ENCODE peak calls at places on chromosome 17, in seven cellular contexts. One of them, this sample, is unnamed.

GRCh38 chr17:81332949-81333570 is 38.0 kb upstream of the SLC38A10 start:
- DNase-seq in AG09309: no peak
- DNase-seq in HL-60: no peak
- DNase-seq in lower leg skin: no peak
- DNase-seq in BJ: no peak
- DNase-seq in RWPE1: no peak
- DNase-seq in omental fat pad: no peak
- DNase-seq in this sample: no peak

GRCh38 chr17:79633154-79633553 is 22.3 kb upstream of the RBFOX3 start:
- DNase-seq in AG09309: no peak
- DNase-seq in HL-60: no peak
- DNase-seq in lower leg skin: peak; percentile 74
- DNase-seq in BJ: no peak
- DNase-seq in RWPE1: no peak
- DNase-seq in omental fat pad: no peak
- DNase-seq in this sample: no peak

GRCh38 chr17:58436805-58437239 is 19.5 kb upstream of the RNF43 start:
- DNase-seq in AG09309: no peak
- DNase-seq in HL-60: no peak
- DNase-seq in lower leg skin: no peak
- DNase-seq in BJ: no peak
- DNase-seq in RWPE1: no peak
- DNase-seq in omental fat pad: no peak
- DNase-seq in this sample: no peak

GRCh38 chr17:233473-233941 is 52.1 kb upstream of the DOC2B start:
- DNase-seq in AG09309: no peak
- DNase-seq in HL-60: no peak
- DNase-seq in lower leg skin: peak; percentile 83
- DNase-seq in BJ: no peak
- DNase-seq in RWPE1: no peak
- DNase-seq in omental fat pad: no peak
- DNase-seq in this sample: no peak

GRCh38 chr17:17722081-17722905 is 41.0 kb downstream of the RAI1 start:
- DNase-seq in AG09309: no peak
- DNase-seq in HL-60: no peak
- DNase-seq in lower leg skin: no peak
- DNase-seq in BJ: no peak
- DNase-seq in RWPE1: no peak
- DNase-seq in omental fat pad: no peak
- DNase-seq in this sample: no peak

GRCh38 chr17:54256530-54256929 is 433.8 kb downstream of the KIF2B start:
- DNase-seq in AG09309: no peak
- DNase-seq in HL-60: no peak
- DNase-seq in lower leg skin: no peak
- DNase-seq in BJ: no peak
- DNase-seq in RWPE1: no peak
- DNase-seq in omental fat pad: no peak
- DNase-seq in this sample: no peak

GRCh38 chr17:75540923-75541503 is 15.5 kb downstream of the LLGL2 start:
- DNase-seq in AG09309: no peak
- DNase-seq in HL-60: no peak
- DNase-seq in lower leg skin: no peak
- DNase-seq in BJ: no peak
- DNase-seq in RWPE1: no peak
- DNase-seq in omental fat pad: no peak
- DNase-seq in this sample: no peak

GRCh38 chr17:49747632-49748031 is 16.3 kb downstream of the FAM117A start:
- DNase-seq in AG09309: no peak
- DNase-seq in HL-60: no peak
- DNase-seq in lower leg skin: no peak
- DNase-seq in BJ: no peak
- DNase-seq in RWPE1: no peak
- DNase-seq in omental fat pad: no peak
- DNase-seq in this sample: no peak

GRCh38 chr17:6255331-6255730 is 179.6 kb downstream of the AIPL1 start:
- DNase-seq in AG09309: no peak
- DNase-seq in HL-60: no peak
- DNase-seq in lower leg skin: no peak
- DNase-seq in BJ: no peak
- DNase-seq in RWPE1: no peak
- DNase-seq in omental fat pad: no peak
- DNase-seq in this sample: no peak

GRCh38 chr17:5379351-5380107 is 39.9 kb downstream of the NUP88 start:
- DNase-seq in AG09309: no peak
- DNase-seq in HL-60: no peak
- DNase-seq in lower leg skin: no peak
- DNase-seq in BJ: no peak
- DNase-seq in RWPE1: no peak
- DNase-seq in omental fat pad: no peak
- DNase-seq in this sample: no peak

GRCh38 chr17:77326636-77327035 is 185.9 kb downstream of the SEC14L1 start:
- DNase-seq in AG09309: no peak
- DNase-seq in HL-60: no peak
- DNase-seq in lower leg skin: peak; percentile 56
- DNase-seq in BJ: no peak
- DNase-seq in RWPE1: no peak
- DNase-seq in omental fat pad: peak; percentile 7
- DNase-seq in this sample: no peak

GRCh38 chr17:4708436-4708835 is 2.0 kb upstream of the ARRB2 start:
- DNase-seq in AG09309: no peak
- DNase-seq in HL-60: peak; percentile 24
- DNase-seq in lower leg skin: no peak
- DNase-seq in BJ: no peak
- DNase-seq in RWPE1: no peak
- DNase-seq in omental fat pad: no peak
- DNase-seq in this sample: no peak

GRCh38 chr17:50297407-50297865 is 23.2 kb downstream of the TMEM92 start:
- DNase-seq in AG09309: no peak
- DNase-seq in HL-60: peak; percentile 76
- DNase-seq in lower leg skin: peak; percentile 94
- DNase-seq in BJ: no peak
- DNase-seq in RWPE1: peak; percentile 81
- DNase-seq in omental fat pad: peak; percentile 74
- DNase-seq in this sample: peak; percentile 44

GRCh38 chr17:60252459-60252858 is 102.7 kb downstream of the CA4 start:
- DNase-seq in AG09309: no peak
- DNase-seq in HL-60: no peak
- DNase-seq in lower leg skin: no peak
- DNase-seq in BJ: no peak
- DNase-seq in RWPE1: no peak
- DNase-seq in omental fat pad: no peak
- DNase-seq in this sample: no peak

GRCh38 chr17:60248618-60249516 is 99.1 kb downstream of the CA4 start:
- DNase-seq in AG09309: no peak
- DNase-seq in HL-60: no peak
- DNase-seq in lower leg skin: no peak
- DNase-seq in BJ: no peak
- DNase-seq in RWPE1: no peak
- DNase-seq in omental fat pad: no peak
- DNase-seq in this sample: no peak

GRCh38 chr17:60249517-60249826 is 99.7 kb downstream of the CA4 start:
- DNase-seq in AG09309: no peak
- DNase-seq in HL-60: no peak
- DNase-seq in lower leg skin: no peak
- DNase-seq in BJ: no peak
- DNase-seq in RWPE1: no peak
- DNase-seq in omental fat pad: no peak
- DNase-seq in this sample: no peak

GRCh38 chr17:60256174-60256573 is 106.4 kb downstream of the CA4 start:
- DNase-seq in AG09309: no peak
- DNase-seq in HL-60: no peak
- DNase-seq in lower leg skin: no peak
- DNase-seq in BJ: no peak
- DNase-seq in RWPE1: no peak
- DNase-seq in omental fat pad: no peak
- DNase-seq in this sample: no peak

DNA sequence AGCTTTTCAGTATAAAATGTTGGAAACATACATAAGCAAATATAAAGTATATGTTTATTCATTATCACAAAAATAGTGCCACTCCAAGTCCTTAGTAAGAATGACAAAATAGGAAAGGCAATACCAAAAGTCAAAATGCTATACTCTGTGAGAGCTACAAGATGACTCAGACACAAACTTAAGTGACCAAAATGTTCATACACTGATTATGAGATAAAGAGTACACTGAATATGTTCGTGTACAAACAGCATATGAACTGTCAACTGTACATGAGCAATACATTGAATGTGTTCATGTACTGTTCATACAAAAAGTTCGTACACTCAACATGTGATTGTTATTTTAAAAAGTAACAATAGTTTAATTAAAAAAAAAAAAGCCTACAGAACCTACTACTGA is 103.3 kb downstream of the CA4 start:
- DNase-seq in AG09309: no peak
- DNase-seq in HL-60: no peak
- DNase-seq in lower leg skin: no peak
- DNase-seq in BJ: no peak
- DNase-seq in RWPE1: no peak
- DNase-seq in omental fat pad: no peak
- DNase-seq in this sample: no peak
- TF ChIP-seq CTCF in AG09309: no peak
- TF ChIP-seq CTCF in HL-60: no peak
- TF ChIP-seq CTCF in lower leg skin: no peak
- TF ChIP-seq CTCF in BJ: no peak
- TF ChIP-seq CTCF in RWPE1: no peak
- TF ChIP-seq CTCF in omental fat pad: no peak
- TF ChIP-seq CTCF in this sample: no peak

DNA sequence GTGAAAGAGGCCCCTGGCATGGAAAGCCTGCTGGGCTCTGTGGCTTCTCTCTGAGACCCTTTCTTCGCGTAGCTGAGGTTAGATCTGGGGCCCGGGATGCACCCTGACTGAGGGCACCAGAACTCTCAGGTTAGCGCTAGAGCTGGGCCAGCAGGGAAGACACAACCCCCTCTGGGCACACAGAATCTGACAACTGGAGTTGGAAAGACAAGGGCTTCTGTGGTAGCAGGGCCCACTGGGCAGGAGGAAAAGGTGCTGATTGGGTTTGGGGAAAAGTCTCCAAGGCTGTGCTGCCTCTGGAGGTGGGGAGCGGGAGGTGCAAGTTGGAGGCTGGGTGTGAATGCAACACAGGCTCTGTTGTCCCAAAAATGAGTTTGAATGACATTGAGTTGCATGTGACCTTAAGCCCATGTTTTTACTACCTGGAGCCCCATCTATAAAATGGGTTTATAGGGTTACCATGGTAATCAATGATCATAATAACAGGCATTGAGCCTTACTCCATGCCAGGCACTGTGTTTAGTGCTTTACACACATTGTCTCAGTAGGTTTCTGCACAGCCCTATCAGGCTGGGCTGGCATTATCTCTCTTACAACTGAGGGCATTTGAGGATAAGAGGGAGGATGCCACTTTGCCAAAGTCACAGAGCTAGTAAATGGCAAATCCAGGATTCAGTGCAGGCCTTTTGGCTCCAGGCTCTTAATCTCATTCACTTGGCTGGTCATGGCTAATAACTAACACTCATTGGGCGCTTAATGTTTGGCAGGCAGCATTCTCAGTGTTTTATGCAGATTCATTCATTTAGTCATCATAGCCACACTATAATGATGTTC is 9.5 kb upstream of the IGFBP4 start:
- DNase-seq in AG09309: no peak
- DNase-seq in HL-60: peak; percentile 22
- DNase-seq in lower leg skin: peak; percentile 68
- DNase-seq in BJ: no peak
- DNase-seq in RWPE1: no peak
- DNase-seq in omental fat pad: no peak
- DNase-seq in this sample: no peak
- TF ChIP-seq CTCF in AG09309: peak; percentile 52
- TF ChIP-seq CTCF in HL-60: peak; percentile 56
- TF ChIP-seq CTCF in lower leg skin: no peak
- TF ChIP-seq CTCF in BJ: peak; percentile 59
- TF ChIP-seq CTCF in RWPE1: peak; percentile 38
- TF ChIP-seq CTCF in omental fat pad: no peak
- TF ChIP-seq CTCF in this sample: peak; percentile 38

GRCh38 chr17:48522990-48523389 is 7.8 kb downstream of the HOXB1 start:
- DNase-seq in AG09309: no peak
- DNase-seq in HL-60: no peak
- DNase-seq in lower leg skin: no peak
- DNase-seq in BJ: no peak
- DNase-seq in RWPE1: no peak
- DNase-seq in omental fat pad: no peak
- DNase-seq in this sample: no peak
- TF ChIP-seq CTCF in AG09309: peak; percentile 23
- TF ChIP-seq CTCF in HL-60: no peak
- TF ChIP-seq CTCF in lower leg skin: no peak
- TF ChIP-seq CTCF in BJ: no peak
- TF ChIP-seq CTCF in RWPE1: no peak
- TF ChIP-seq CTCF in omental fat pad: no peak
- TF ChIP-seq CTCF in this sample: no peak

GRCh38 chr17:67448449-67448848 is 71.4 kb downstream of the PITPNC1 start:
- DNase-seq in AG09309: no peak
- DNase-seq in HL-60: no peak
- DNase-seq in lower leg skin: no peak
- DNase-seq in BJ: no peak
- DNase-seq in RWPE1: no peak
- DNase-seq in omental fat pad: no peak
- DNase-seq in this sample: no peak
- TF ChIP-seq CTCF in AG09309: no peak
- TF ChIP-seq CTCF in HL-60: no peak
- TF ChIP-seq CTCF in lower leg skin: no peak
- TF ChIP-seq CTCF in BJ: no peak
- TF ChIP-seq CTCF in RWPE1: no peak
- TF ChIP-seq CTCF in omental fat pad: no peak
- TF ChIP-seq CTCF in this sample: no peak

GRCh38 chr17:28366605-28367004 is 1.6 kb upstream of the SEBOX start:
- DNase-seq in AG09309: no peak
- DNase-seq in HL-60: no peak
- DNase-seq in lower leg skin: no peak
- DNase-seq in BJ: no peak
- DNase-seq in RWPE1: no peak
- DNase-seq in omental fat pad: no peak
- DNase-seq in this sample: no peak
- TF ChIP-seq CTCF in AG09309: no peak
- TF ChIP-seq CTCF in HL-60: no peak
- TF ChIP-seq CTCF in lower leg skin: no peak
- TF ChIP-seq CTCF in BJ: no peak
- TF ChIP-seq CTCF in RWPE1: no peak
- TF ChIP-seq CTCF in omental fat pad: no peak
- TF ChIP-seq CTCF in this sample: no peak

This sample was measured in AG09319.